ENCODE peak calls at places on chromosomes 2 and 18, in four cellular contexts. One of them, this sample, is unnamed.

GRCh38 chr18:70491734-70492348 is 203.0 kb downstream of the SOCS6 start:
- DNase-seq in SK-N-SH: peak; percentile 55
- DNase-seq in GM12878: no peak
- DNase-seq in K562: peak; percentile 57
- DNase-seq in this sample: peak; percentile 71

GRCh38 chr2:171523969-171524401 is 1.7 kb downstream of the CYBRD1 start:
- DNase-seq in SK-N-SH: no peak
- DNase-seq in K562: peak; percentile 16
- DNase-seq in GM12878: no peak
- DNase-seq in this sample: no peak

GRCh38 chr2:226983891-226984290 is 148.0 kb downstream of the RHBDD1 start:
- DNase-seq in K562: no peak
- DNase-seq in SK-N-SH: no peak
- DNase-seq in GM12878: no peak
- DNase-seq in this sample: no peak

GRCh38 chr18:67515987-67516431 is 511 bp downstream of the DSEL start:
- DNase-seq in SK-N-SH: peak; percentile 78
- DNase-seq in GM12878: no peak
- DNase-seq in K562: peak; percentile 66
- DNase-seq in this sample: peak; percentile 93

GRCh38 chr2:119862127-119862889 is 102.6 kb downstream of the PTPN4 start:
- DNase-seq in K562: no peak
- DNase-seq in SK-N-SH: no peak
- DNase-seq in GM12878: peak; percentile 52
- DNase-seq in this sample: no peak

GRCh38 chr18:10274327-10274726 is 180.1 kb upstream of the APCDD1 start:
- DNase-seq in SK-N-SH: no peak
- DNase-seq in K562: no peak
- DNase-seq in GM12878: no peak
- DNase-seq in this sample: no peak

GRCh38 chr2:162293122-162293781 is 25.2 kb downstream of the IFIH1 start:
- DNase-seq in SK-N-SH: no peak
- DNase-seq in K562: no peak
- DNase-seq in GM12878: no peak
- DNase-seq in this sample: no peak

GRCh38 chr2:168534926-168535325 is 78.9 kb downstream of the CERS6 start:
- DNase-seq in GM12878: no peak
- DNase-seq in K562: no peak
- DNase-seq in SK-N-SH: no peak
- DNase-seq in this sample: no peak

GRCh38 chr2:163191372-163191771 is 352.8 kb upstream of the KCNH7 start:
- DNase-seq in GM12878: no peak
- DNase-seq in K562: peak; percentile 11
- DNase-seq in SK-N-SH: peak; percentile 35
- DNase-seq in this sample: peak; percentile 16

GRCh38 chr2:119820275-119820674 is 60.6 kb downstream of the PTPN4 start:
- DNase-seq in K562: no peak
- DNase-seq in SK-N-SH: peak; percentile 14
- DNase-seq in GM12878: no peak
- DNase-seq in this sample: no peak

GRCh38 chr2:172216348-172216933 is 113.7 kb upstream of the DLX2 start:
- DNase-seq in GM12878: no peak
- DNase-seq in K562: no peak
- DNase-seq in SK-N-SH: no peak
- DNase-seq in this sample: no peak

GRCh38 chr2:6880200-6880733 is 2.7 kb downstream of the RSAD2 start:
- DNase-seq in SK-N-SH: no peak
- DNase-seq in GM12878: no peak
- DNase-seq in K562: peak; percentile 91
- DNase-seq in this sample: no peak

GRCh38 chr2:30271300-30271699 is 40.0 kb downstream of the LBH start:
- DNase-seq in GM12878: no peak
- DNase-seq in K562: peak; percentile 22
- DNase-seq in SK-N-SH: no peak
- DNase-seq in this sample: no peak

GRCh38 chr18:44803019-44803650 is 122.4 kb downstream of the SETBP1 start:
- DNase-seq in SK-N-SH: no peak
- DNase-seq in K562: no peak
- DNase-seq in GM12878: no peak
- DNase-seq in this sample: no peak

GRCh38 chr2:201471732-201472395 is 20.3 kb downstream of the STRADB start:
- DNase-seq in GM12878: no peak
- DNase-seq in K562: no peak
- DNase-seq in SK-N-SH: no peak
- DNase-seq in this sample: no peak

GRCh38 chr2:150351922-150352321 is 135.5 kb downstream of the RND3 start:
- DNase-seq in K562: no peak
- DNase-seq in SK-N-SH: no peak
- DNase-seq in GM12878: no peak
- DNase-seq in this sample: no peak

GRCh38 chr2:137957033-137957432 is 7.2 kb upstream of the HNMT start:
- DNase-seq in K562: no peak
- DNase-seq in GM12878: no peak
- DNase-seq in SK-N-SH: no peak
- DNase-seq in this sample: no peak

GRCh38 chr2:71948781-71949536 is 198.7 kb downstream of the CYP26B1 start:
- DNase-seq in SK-N-SH: no peak
- DNase-seq in GM12878: no peak
- DNase-seq in K562: peak; percentile 11
- DNase-seq in this sample: no peak

GRCh38 chr2:181122601-181123000 is 142.2 kb downstream of the UBE2E3 start:
- DNase-seq in SK-N-SH: no peak
- DNase-seq in K562: no peak
- DNase-seq in GM12878: no peak
- DNase-seq in this sample: no peak

GRCh38 chr2:173966274-173967098 is 1.3 kb upstream of the SP3 start:
- DNase-seq in GM12878: no peak
- DNase-seq in SK-N-SH: no peak
- DNase-seq in K562: no peak
- DNase-seq in this sample: no peak

GRCh38 chr18:3262234-3263171 is 570 bp downstream of the MYL12B start:
- DNase-seq in SK-N-SH: no peak
- DNase-seq in K562: peak; percentile 60
- DNase-seq in GM12878: no peak
- DNase-seq in this sample: no peak

GRCh38 chr2:190467575-190468083 is 59.5 kb downstream of the MFSD6 start:
- DNase-seq in SK-N-SH: no peak
- DNase-seq in GM12878: no peak
- DNase-seq in K562: no peak
- DNase-seq in this sample: no peak

GRCh38 chr2:124027182-124027581 is 2.1 kb downstream of the CNTNAP5 start:
- DNase-seq in SK-N-SH: peak; percentile 68
- DNase-seq in K562: peak; percentile 60
- DNase-seq in GM12878: peak; percentile 9
- DNase-seq in this sample: peak; percentile 31

GRCh38 chr2:81481242-81481993 is 1176.9 kb upstream of the LRRTM1 start:
- DNase-seq in SK-N-SH: peak; percentile 12
- DNase-seq in K562: peak; percentile 83
- DNase-seq in GM12878: no peak
- DNase-seq in this sample: peak; percentile 13

GRCh38 chr2:43010428-43011141 is 215.8 kb downstream of the ZFP36L2 start:
- DNase-seq in GM12878: no peak
- DNase-seq in K562: no peak
- DNase-seq in SK-N-SH: no peak
- DNase-seq in this sample: no peak

GRCh38 chr18:22570492-22570891 is 152.8 kb upstream of the CTAGE1 start:
- DNase-seq in K562: no peak
- DNase-seq in SK-N-SH: no peak
- DNase-seq in GM12878: no peak
- DNase-seq in this sample: no peak

GRCh38 chr2:151999058-151999457 is 99.8 kb downstream of the CACNB4 start:
- DNase-seq in SK-N-SH: peak; percentile 72
- DNase-seq in GM12878: no peak
- DNase-seq in K562: peak; percentile 80
- DNase-seq in this sample: peak; percentile 81

GRCh38 chr2:15222856-15223255 is 338.3 kb downstream of the NBAS start:
- DNase-seq in GM12878: no peak
- DNase-seq in K562: no peak
- DNase-seq in SK-N-SH: no peak
- DNase-seq in this sample: no peak

GRCh38 chr2:5021148-5021547 is 671.0 kb upstream of the SOX11 start:
- DNase-seq in GM12878: no peak
- DNase-seq in SK-N-SH: no peak
- DNase-seq in K562: no peak
- DNase-seq in this sample: no peak

GRCh38 chr2:33209976-33210375 is 263.2 kb downstream of the LTBP1 start:
- DNase-seq in GM12878: no peak
- DNase-seq in SK-N-SH: no peak
- DNase-seq in K562: peak; percentile 34
- DNase-seq in this sample: no peak

GRCh38 chr2:174859563-174860169 is 95.4 kb upstream of the CHRNA1 start:
- DNase-seq in GM12878: no peak
- DNase-seq in K562: no peak
- DNase-seq in SK-N-SH: no peak
- DNase-seq in this sample: no peak

DNA sequence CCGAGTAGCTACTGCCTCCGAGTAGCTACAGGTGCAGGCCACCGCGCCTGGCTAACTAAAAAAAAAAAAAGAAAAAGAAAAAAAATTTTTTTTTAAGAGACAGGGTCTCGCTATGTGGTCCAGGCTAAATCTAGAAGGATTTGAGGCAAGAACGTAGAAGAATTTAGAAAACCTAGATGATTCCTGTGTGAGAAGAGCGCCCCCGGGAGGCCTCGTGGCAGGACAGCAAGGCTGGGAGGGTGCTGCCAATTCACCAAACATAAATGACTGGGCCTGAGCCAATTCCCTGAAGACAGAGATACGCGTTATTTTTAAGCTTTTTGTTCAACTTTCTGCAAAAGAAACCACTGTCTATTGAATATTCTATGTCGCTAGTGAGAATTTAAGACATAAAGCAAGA is 90.1 kb upstream of the TGFA start:
- DNase-seq in K562: peak; percentile 63
- DNase-seq in GM12878: no peak
- DNase-seq in SK-N-SH: peak; percentile 26
- DNase-seq in this sample: peak; percentile 72
- TF ChIP-seq USF1 in K562: no peak
- TF ChIP-seq USF1 in GM12878: no peak
- TF ChIP-seq USF1 in SK-N-SH: no peak
- TF ChIP-seq USF1 in this sample: no peak

DNA sequence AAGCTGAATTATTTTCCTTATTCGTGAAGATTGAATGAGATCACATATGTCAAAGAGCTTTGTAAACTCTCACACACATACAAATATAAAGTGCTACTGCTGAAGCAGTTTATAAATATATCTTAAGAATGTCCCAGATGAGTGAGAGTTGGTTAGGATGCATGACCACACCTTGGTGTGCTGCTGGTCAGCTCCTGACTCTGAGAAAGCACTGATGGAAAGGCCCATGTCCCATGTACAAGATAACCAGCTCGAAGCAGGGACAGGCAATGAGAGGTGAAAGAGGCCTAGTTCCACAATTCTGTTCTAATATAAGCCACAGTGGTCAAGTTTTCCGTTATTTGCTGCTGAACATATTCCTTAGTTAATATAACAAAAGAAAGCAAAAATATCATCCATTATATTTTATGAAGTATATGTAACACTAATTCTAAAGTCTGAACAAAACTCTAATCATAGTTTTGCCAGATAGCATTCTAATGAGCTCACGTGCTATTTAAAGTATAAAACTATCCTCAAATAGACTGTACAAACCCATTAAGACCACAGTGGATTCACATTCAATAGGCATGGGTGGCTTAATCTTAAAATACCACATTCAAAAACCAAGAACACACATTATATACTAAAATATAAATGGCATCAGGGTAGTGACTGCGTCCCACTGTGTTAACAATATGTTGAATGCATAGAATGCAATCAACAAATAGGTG is 49.1 kb downstream of the CHMP3 start:
- DNase-seq in SK-N-SH: no peak
- DNase-seq in GM12878: no peak
- DNase-seq in K562: no peak
- DNase-seq in this sample: no peak
- TF ChIP-seq USF1 in SK-N-SH: no peak
- TF ChIP-seq USF1 in GM12878: no peak
- TF ChIP-seq USF1 in K562: no peak
- TF ChIP-seq USF1 in this sample: no peak

GRCh38 chr2:239268082-239268481 is 132.7 kb downstream of the HDAC4 start:
- DNase-seq in SK-N-SH: no peak
- DNase-seq in K562: no peak
- DNase-seq in GM12878: no peak
- DNase-seq in this sample: no peak

GRCh38 chr2:239267411-239267941 is 133.3 kb downstream of the HDAC4 start:
- DNase-seq in K562: peak; percentile 77
- DNase-seq in GM12878: peak; percentile 65
- DNase-seq in SK-N-SH: no peak
- DNase-seq in this sample: no peak

GRCh38 chr2:239266436-239266770 is 134.4 kb downstream of the HDAC4 start:
- DNase-seq in GM12878: no peak
- DNase-seq in SK-N-SH: no peak
- DNase-seq in K562: no peak
- DNase-seq in this sample: no peak

GRCh38 chr2:239265681-239266435 is 135.0 kb downstream of the HDAC4 start:
- DNase-seq in GM12878: no peak
- DNase-seq in SK-N-SH: no peak
- DNase-seq in K562: no peak
- DNase-seq in this sample: no peak

GRCh38 chr2:239266779-239267410 is 133.9 kb downstream of the HDAC4 start:
- DNase-seq in GM12878: no peak
- DNase-seq in SK-N-SH: no peak
- DNase-seq in K562: no peak
- DNase-seq in this sample: no peak
- TF ChIP-seq USF1 in GM12878: no peak
- TF ChIP-seq USF1 in SK-N-SH: no peak
- TF ChIP-seq USF1 in K562: no peak
- TF ChIP-seq USF1 in this sample: no peak

DNA sequence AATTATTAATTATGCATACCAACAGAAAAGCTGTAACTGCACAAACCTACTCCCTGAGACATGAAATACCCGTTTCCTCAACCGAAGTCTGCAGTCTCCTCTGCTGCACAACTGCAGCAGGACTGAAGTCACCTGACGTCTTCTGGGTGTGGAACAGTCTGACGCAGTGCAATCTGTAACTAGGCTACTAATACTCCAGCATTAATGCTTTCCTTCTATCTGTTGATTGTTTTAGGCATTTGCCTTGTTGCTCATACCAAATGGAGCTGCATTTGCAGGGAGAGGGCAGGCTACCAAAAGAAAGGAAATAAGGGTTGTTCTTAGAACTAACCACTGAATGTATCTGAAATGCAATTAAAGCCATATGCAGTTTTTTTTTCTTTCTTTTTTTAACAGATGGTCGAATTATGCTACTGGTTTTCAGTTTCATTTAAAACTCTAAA is 40.1 kb downstream of the RTN4 start:
- DNase-seq in K562: peak; percentile 57
- DNase-seq in SK-N-SH: no peak
- DNase-seq in GM12878: peak; percentile 60
- DNase-seq in this sample: no peak
- TF ChIP-seq USF1 in K562: no peak
- TF ChIP-seq USF1 in SK-N-SH: peak; percentile 9
- TF ChIP-seq USF1 in GM12878: peak; percentile 54
- TF ChIP-seq USF1 in this sample: no peak